ENCODE peak calls at places on chromosomes 1 and 21, in six cellular contexts. H is tibial artery; O is stomach; Y is CD8-positive, alpha-beta memory T cell; U is lower lobe of right lung; I is NT2/D1. Z is an unnamed sample. For H3K36me3 and H3K9me3, the result is how much of the 10 kb centered on the place peaks cover.

GRCh38 chr1:156406229-156406628 is 37.2 kb downstream of the RHBG start:
- DNase-seq in H (no peak), U (no peak), Y (no peak), O (no peak), I (no peak), Z (no peak)

GRCh38 chr21:37370152-37371040 is 3.8 kb downstream of the DYRK1A start:
- DNase-seq in O (no peak), I (no peak), U (no peak), H (no peak), Y (no peak), Z (peak)

GRCh38 chr21:35149698-35150097 is 100.6 kb upstream of the RUNX1 start:
- DNase-seq in H (no peak), I (no peak), U (no peak), Y (no peak), O (no peak), Z (peak)

GRCh38 chr1:235923466-235924008 is 56.8 kb upstream of the LYST start:
- DNase-seq in Y (no peak), O (no peak), H (no peak), U (no peak), I (no peak), Z (peak)

GRCh38 chr1:167165948-167166702 is 54.6 kb upstream of the POU2F1 start:
- DNase-seq in Y (no peak), U (no peak), I (peak), H (no peak), O (no peak), Z (no peak)

GRCh38 chr21:27569831-27570230 is 602.9 kb upstream of the ADAMTS5 start:
- DNase-seq in O (no peak), Y (no peak), U (no peak), I (no peak), H (no peak), Z (peak)

GRCh38 chr21:45856940-45857339 is 124.6 kb upstream of the COL6A1 start:
- DNase-seq in O (no peak), H (no peak), Y (no peak), U (no peak), I (peak), Z (no peak)

GRCh38 chr1:21449906-21450305 is 10.0 kb downstream of the NBPF3 start:
- DNase-seq in O (no peak), U (no peak), H (no peak), Y (no peak), I (no peak), Z (no peak)

GRCh38 chr1:12173631-12174121 is 6.9 kb downstream of the TNFRSF1B start:
- DNase-seq in O (peak), H (peak), Y (peak), U (peak), I (no peak), Z (no peak)

GRCh38 chr1:209207701-209208286 is 375.7 kb upstream of the CAMK1G start:
- DNase-seq in H (no peak), I (peak), O (peak), U (peak), Y (no peak), Z (peak)

GRCh38 chr21:35086357-35086756 is 37.3 kb upstream of the RUNX1 start:
- DNase-seq in I (no peak), Y (no peak), H (no peak), U (no peak), O (no peak), Z (peak)

GRCh38 chr1:245686006-245686405 is 531.2 kb downstream of the KIF26B start:
- DNase-seq in U (peak), H (no peak), Y (no peak), I (no peak), O (no peak), Z (no peak)

DNA sequence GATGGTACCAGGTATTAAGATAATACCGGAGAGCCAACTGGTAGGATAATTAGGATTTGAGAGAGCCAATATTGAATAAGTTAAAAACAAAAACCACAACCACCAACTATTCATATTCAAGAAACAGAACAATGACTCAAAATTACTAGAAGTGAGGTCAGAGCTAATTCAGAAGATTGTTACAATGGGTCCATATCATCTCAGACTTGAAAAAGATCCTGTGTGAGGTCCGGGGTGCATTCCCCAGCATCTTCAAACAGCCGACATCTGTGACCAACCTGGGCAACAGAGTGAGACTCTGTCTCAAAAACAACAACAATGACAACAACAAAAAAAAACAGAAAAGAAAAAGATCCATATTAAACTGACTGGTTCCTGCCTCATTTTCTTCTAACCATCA is 18.6 kb downstream of the AK2 start:
- DNase-seq in U (no peak), O (no peak), Y (no peak), H (no peak), I (no peak), Z (no peak)
- H3K36me3 ChIP-seq in U (half or more), O (half or more), Y (under half), H (half or more), I (half or more), Z (half or more)

GRCh38 chr21:22263890-22264289 is 1265.7 kb downstream of the NCAM2 start:
- DNase-seq in H (no peak), Y (no peak), I (no peak), O (no peak), U (no peak), Z (no peak)
- H3K9me3 ChIP-seq in H (under half), Y (under half), I (under half), O (under half), U (under half), Z (under half)

GRCh38 chr1:54401799-54402198 is 4.4 kb downstream of the SSBP3 start:
- DNase-seq in H (no peak), U (no peak), Y (no peak), O (peak), I (no peak), Z (no peak)
- H3K36me3 ChIP-seq in H (half or more), U (under half), Y (under half), O (half or more), I (half or more), Z (under half)

GRCh38 chr1:93000751-93001175 is 39.5 kb upstream of the DIPK1A start:
- DNase-seq in O (no peak), U (no peak), Y (no peak), H (no peak), I (no peak), Z (no peak)

GRCh38 chr1:93004566-93005251 is 43.4 kb upstream of the DIPK1A start:
- DNase-seq in O (no peak), Y (no peak), H (no peak), I (no peak), U (no peak), Z (no peak)

GRCh38 chr1:93005252-93005598 is 44.0 kb upstream of the DIPK1A start:
- DNase-seq in O (no peak), Y (no peak), I (no peak), U (no peak), H (no peak), Z (no peak)

GRCh38 chr1:93001893-93002292 is 40.6 kb upstream of the DIPK1A start:
- DNase-seq in H (no peak), U (no peak), O (no peak), I (no peak), Y (no peak), Z (no peak)

GRCh38 chr1:93003981-93004380 is 42.7 kb upstream of the DIPK1A start:
- DNase-seq in H (no peak), U (no peak), I (no peak), Y (no peak), O (no peak), Z (no peak)
- H3K9me3 ChIP-seq in H (under half), U (under half), I (under half), Y (under half), O (under half), Z (under half)

GRCh38 chr1:89578151-89578550 is 53.5 kb downstream of the LRRC8B start:
- DNase-seq in U (no peak), H (no peak), I (no peak), Y (no peak), O (no peak), Z (no peak)

GRCh38 chr1:89574621-89575020 is 50.0 kb downstream of the LRRC8B start:
- DNase-seq in O (no peak), U (no peak), I (no peak), H (no peak), Y (no peak), Z (no peak)

GRCh38 chr1:89573410-89573809 is 48.8 kb downstream of the LRRC8B start:
- DNase-seq in I (no peak), O (no peak), U (no peak), Y (no peak), H (no peak), Z (no peak)

GRCh38 chr1:89576016-89576415 is 51.4 kb downstream of the LRRC8B start:
- DNase-seq in H (no peak), U (no peak), O (no peak), I (no peak), Y (no peak), Z (no peak)

GRCh38 chr1:89575207-89575606 is 50.6 kb downstream of the LRRC8B start:
- DNase-seq in I (no peak), O (no peak), H (no peak), U (no peak), Y (no peak), Z (no peak)
- H3K36me3 ChIP-seq in I (under half), O (under half), H (under half), U (under half), Y (under half), Z (under half)

GRCh38 chr1:248015801-248016200 is 2.3 kb downstream of the OR2L5 start:
- DNase-seq in H (no peak), U (no peak), Y (no peak), I (no peak), O (no peak), Z (no peak)
- H3K9me3 ChIP-seq in H (under half), U (under half), Y (under half), I (under half), O (under half), Z (under half)

DNA sequence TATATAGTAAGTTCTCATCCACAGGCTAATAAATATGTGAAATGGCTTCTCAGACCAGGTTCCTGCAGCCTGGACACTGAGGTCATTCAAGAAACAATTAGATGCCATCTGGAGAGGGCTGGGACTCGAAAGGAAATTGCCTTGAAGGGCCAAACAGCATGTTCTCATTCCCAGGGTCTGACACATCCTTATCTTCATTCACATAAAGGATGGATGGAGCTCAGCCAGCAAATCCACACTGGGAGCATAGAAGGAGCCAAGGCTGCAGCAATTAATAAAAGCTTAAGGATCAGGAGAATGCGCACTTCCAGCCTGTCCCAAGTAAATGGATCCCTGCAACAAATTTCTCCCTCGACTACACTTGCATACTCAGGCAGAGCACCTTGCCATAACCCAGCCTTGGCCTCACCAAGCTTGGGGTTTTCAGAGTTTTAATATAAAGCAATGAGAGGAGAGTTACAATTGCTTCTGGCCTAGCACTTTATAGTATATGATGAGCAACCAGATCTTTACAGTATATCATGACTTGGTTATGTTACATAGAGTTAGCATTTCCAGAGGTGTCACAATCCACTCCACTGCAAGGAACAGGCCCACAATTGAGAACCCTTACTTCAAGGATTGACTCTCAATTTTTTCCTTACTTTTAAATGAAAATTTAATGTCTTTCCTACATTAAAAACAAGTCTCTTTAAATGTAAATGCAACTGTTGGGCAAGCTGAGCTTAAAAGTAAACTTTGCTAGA is 55.9 kb downstream of the BCAR3 start:
- DNase-seq in H (no peak), O (no peak), U (no peak), I (no peak), Y (no peak), Z (peak)
- H3K36me3 ChIP-seq in H (under half), O (under half), U (under half), I (under half), Y (under half), Z (under half)

GRCh38 chr1:2906620-2907019 is 105.1 kb upstream of the TTC34 start:
- DNase-seq in U (no peak), Y (no peak), O (no peak), I (no peak), H (no peak), Z (no peak)
- H3K9me3 ChIP-seq in U (under half), Y (under half), O (under half), I (under half), H (under half), Z (under half)

GRCh38 chr1:107706181-107706580 is 258.8 kb downstream of the VAV3 start:
- DNase-seq in H (no peak), Y (no peak), I (no peak), U (no peak), O (no peak), Z (no peak)
- H3K36me3 ChIP-seq in H (under half), Y (under half), I (under half), U (under half), O (under half), Z (under half)

DNA sequence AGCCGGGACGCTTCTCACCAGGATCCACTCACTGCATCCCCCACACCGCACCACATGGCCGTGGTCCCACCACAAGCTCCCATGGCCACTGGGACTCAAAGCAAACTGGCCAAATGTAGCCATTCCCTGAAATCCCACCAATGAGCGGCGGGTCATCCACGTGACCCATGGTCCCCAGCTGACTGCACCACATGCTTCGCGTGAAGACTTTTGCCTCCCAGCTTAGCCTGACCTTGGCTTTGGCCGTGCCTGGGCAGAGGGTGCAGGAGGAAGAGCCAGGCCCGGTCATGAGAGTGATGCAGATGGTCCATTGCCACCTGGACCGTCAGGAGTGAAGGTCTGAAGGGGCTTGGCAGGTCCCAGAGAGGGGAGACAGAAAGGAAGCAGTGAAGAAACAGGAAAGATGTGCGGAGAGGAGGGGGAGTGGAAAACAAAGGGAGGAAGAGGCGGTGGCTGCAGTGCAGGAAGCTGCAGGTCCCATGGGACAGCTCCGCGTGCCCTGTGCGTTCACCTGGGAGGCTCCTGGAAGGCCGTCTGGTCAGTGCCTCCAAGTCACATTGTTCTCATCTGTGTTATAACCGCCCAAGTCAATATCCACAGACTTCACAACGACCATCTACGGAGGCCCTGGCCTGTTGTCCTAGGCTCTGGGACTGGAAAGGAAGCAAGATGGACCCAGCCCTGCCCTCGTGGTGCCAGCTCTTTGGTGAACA is 167.8 kb upstream of the AJAP1 start:
- DNase-seq in O (no peak), U (no peak), I (no peak), H (no peak), Y (no peak), Z (no peak)
- H3K9me3 ChIP-seq in O (under half), U (under half), I (under half), H (under half), Y (under half), Z (under half)